ENCODE peak calls at places on chromosomes 7 and 10, in four cellular contexts. J is H7, U is GM23248, B is astrocyte of the cerebellum. M is an unnamed sample.

GRCh38 chr10:78931333-78932083 is 137.3 kb upstream of the ZMIZ1 start:
- DNase-seq in J (peak), U (peak), B (peak), M (peak)

GRCh38 chr10:86284355-86285105 is 82.1 kb downstream of the GRID1 start:
- DNase-seq in J (no peak), U (no peak), B (no peak), M (no peak)

GRCh38 chr10:130767116-130767730 is 544.3 kb downstream of the TCERG1L start:
- DNase-seq in J (no peak), U (no peak), B (no peak), M (no peak)

GRCh38 chr7:124462249-124462648 is 303.3 kb downstream of the GPR37 start:
- DNase-seq in J (no peak), U (no peak), B (no peak), M (peak)

GRCh38 chr7:94059747-94060146 is 55.6 kb upstream of the BET1 start:
- DNase-seq in J (no peak), U (peak), B (no peak), M (peak)

GRCh38 chr7:102234801-102235550 is 51.7 kb upstream of the SH2B2 start:
- DNase-seq in J (no peak), U (no peak), B (no peak), M (no peak)

GRCh38 chr10:77575271-77576006 is 62.2 kb downstream of the KCNMA1 start:
- DNase-seq in J (no peak), U (no peak), B (no peak), M (no peak)

GRCh38 chr10:77245953-77246352 is 391.7 kb downstream of the KCNMA1 start:
- DNase-seq in J (no peak), U (peak), B (no peak), M (peak)

GRCh38 chr7:121442845-121443244 is 46.7 kb upstream of the FAM3C start:
- DNase-seq in J (peak), U (no peak), B (no peak), M (no peak)

GRCh38 chr7:71735961-71736556 is 604.1 kb downstream of the GALNT17 start:
- DNase-seq in J (peak), U (peak), B (peak), M (peak)

GRCh38 chr7:127897704-127898454 is 133.4 kb downstream of the LRRC4 start:
- DNase-seq in J (no peak), U (peak), B (no peak), M (no peak)

GRCh38 chr7:158495780-158496179 is 91.8 kb downstream of the PTPRN2 start:
- DNase-seq in J (peak), U (peak), B (no peak), M (no peak)

DNA sequence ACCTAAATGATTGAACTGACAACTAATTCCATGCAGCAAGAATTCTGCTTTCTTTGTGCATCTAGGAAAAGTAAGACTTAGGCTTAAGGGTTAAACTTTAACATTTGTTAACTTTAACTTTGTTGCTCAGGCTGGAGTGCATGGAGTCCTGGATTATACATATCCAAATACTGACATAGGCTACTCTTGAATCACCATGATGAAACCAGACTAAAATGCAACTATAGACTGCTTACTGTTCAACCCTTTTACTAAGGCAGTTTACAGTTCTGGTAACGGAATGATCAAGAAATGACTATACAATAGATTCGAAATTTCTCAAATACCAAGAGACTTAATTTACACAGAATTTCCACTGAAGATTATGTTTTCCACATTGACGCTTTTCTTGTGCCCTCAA is 52.0 kb downstream of the PUS7 start:
- DNase-seq in J (no peak), U (no peak), B (no peak), M (no peak)
- H3K4me3 ChIP-seq in J (no peak), U (no peak), B (no peak), M (no peak)

DNA sequence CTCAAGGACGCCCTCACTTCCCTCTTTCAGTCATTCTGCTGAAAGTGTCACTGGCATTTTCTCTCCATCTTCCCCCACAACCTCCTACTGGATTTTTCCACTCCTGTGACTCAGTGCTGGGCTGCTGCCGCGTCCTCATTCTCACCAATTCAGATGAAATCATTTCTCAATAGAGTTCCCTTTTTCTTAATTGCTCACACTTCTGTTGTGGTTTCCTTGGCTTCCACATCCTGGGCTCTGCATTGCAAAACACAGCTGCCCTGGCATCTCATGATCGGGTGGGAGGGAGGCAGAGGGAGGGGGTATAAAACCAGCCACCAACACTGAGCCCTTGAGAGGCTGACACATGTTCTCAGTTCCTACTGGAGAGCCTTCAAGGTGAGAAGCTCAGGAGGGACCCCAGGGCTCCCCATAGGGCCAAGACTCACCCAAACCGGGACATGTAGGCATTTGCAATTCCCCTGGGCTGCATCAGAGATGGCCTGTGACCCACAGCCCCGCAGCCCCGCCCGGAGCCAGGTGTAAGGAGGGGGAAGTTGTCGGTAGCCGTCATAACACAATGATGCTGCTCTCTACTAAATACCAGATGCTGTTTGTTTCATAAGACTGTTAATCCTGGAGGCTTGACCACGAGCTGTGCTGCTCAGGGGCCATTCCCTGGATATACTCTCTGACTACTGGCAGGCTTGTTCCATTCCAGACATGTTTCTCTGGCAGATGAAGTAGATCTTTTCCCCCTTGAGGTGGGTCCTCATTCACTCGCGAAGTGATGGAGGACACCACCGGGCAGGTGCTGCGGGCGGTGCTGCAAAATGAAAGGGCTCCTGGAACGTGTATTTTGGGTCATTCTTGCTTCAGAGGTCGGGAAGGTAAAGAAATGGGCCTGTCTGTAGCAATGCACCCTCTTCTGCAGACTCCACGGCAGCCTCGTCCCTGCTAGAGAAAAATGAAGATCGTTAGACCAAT is 61.3 kb downstream of the MKI67 start:
- DNase-seq in J (no peak), U (peak), B (peak), M (peak)
- H3K4me3 ChIP-seq in J (no peak), U (peak), B (no peak), M (no peak)

GRCh38 chr10:102500621-102501149 is 1.8 kb downstream of the ACTR1A start:
- DNase-seq in J (no peak), U (no peak), B (no peak), M (no peak)
- H3K4me3 ChIP-seq in J (no peak), U (peak), B (no peak), M (no peak)

GRCh38 chr7:157043745-157044144 is 33.3 kb upstream of the MNX1 start:
- DNase-seq in J (no peak), U (peak), B (no peak), M (peak)

GRCh38 chr7:157046681-157047080 is 36.2 kb upstream of the MNX1 start:
- DNase-seq in J (no peak), U (peak), B (peak), M (peak)

GRCh38 chr7:157044943-157045660 is 34.6 kb upstream of the MNX1 start:
- DNase-seq in J (no peak), U (no peak), B (no peak), M (no peak)

GRCh38 chr7:157041514-157042277 is 31.2 kb upstream of the MNX1 start:
- DNase-seq in J (no peak), U (no peak), B (no peak), M (no peak)

DNA sequence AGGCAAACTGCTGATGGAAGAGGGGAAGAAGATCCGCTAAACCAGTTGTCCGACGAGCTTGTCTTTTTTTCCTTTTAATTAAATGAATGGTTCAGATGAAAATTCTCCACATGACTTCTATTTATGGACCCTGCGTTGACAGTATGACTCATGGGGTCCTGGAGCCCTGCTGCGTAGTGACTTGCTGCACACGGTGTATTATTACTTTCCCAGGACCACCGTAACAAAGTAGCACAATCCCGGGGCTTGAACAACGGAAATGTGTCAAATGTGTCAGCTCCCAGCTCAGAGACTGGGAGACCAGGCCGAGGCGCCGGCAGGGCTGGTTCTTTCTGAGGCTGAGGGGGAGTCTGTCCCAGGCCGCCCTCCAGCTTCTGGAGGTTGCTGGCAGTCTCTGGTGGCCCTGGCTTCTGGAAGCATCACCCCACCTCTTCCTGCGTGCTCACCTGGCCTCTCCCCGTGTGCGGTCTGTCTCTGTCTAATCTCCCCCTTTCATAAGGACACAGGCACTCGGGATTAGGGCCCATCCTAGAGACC is 33.8 kb upstream of the MNX1 start:
- DNase-seq in J (no peak), U (peak), B (no peak), M (no peak)
- H3K4me3 ChIP-seq in J (no peak), U (peak), B (no peak), M (no peak)

GRCh38 chr7:41730668-41731067 is 27.8 kb upstream of the INHBA start:
- DNase-seq in J (no peak), U (no peak), B (no peak), M (no peak)

GRCh38 chr7:41731486-41732278 is 28.8 kb upstream of the INHBA start:
- DNase-seq in J (no peak), U (no peak), B (no peak), M (no peak)

GRCh38 chr7:41733063-41733398 is 30.1 kb upstream of the INHBA start:
- DNase-seq in J (no peak), U (peak), B (no peak), M (peak)

GRCh38 chr7:41732279-41733062 is 29.6 kb upstream of the INHBA start:
- DNase-seq in J (no peak), U (peak), B (no peak), M (peak)
- H3K4me3 ChIP-seq in J (no peak), U (no peak), B (no peak), M (no peak)

GRCh38 chr7:113639221-113639620 is 279.6 kb downstream of the PPP1R3A start:
- DNase-seq in J (no peak), U (no peak), B (no peak), M (no peak)
- H3K4me3 ChIP-seq in J (no peak), U (no peak), B (no peak), M (no peak)

DNA sequence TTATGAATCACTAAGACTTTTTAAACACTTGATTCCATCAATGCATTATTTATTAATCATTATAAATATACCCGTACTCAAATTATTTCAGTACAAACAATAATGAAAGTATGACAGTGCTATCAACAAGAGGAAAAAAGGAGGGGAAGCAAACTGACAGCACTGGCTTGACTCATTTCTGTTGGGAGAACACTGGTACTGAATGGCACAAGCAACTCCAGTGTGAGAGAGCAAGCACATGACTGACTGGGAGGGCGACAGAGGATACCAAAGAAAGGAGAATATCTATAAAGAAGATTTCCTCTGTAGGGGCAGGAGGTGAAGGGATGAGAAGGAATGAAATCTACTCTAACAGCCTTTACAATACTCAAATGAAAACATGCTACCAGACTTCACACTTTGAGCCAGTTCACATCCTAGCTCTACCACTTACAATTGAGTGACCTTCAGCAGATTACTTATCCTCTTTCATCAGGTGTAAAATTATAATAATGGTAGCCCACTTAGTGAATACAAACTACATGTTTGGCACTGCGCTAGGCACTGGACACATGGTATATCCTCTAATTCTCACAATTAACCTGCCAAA is 1.5 kb downstream of the USP54 start:
- DNase-seq in J (peak), U (peak), B (no peak), M (no peak)
- H3K4me3 ChIP-seq in J (no peak), U (no peak), B (no peak), M (no peak)

DNA sequence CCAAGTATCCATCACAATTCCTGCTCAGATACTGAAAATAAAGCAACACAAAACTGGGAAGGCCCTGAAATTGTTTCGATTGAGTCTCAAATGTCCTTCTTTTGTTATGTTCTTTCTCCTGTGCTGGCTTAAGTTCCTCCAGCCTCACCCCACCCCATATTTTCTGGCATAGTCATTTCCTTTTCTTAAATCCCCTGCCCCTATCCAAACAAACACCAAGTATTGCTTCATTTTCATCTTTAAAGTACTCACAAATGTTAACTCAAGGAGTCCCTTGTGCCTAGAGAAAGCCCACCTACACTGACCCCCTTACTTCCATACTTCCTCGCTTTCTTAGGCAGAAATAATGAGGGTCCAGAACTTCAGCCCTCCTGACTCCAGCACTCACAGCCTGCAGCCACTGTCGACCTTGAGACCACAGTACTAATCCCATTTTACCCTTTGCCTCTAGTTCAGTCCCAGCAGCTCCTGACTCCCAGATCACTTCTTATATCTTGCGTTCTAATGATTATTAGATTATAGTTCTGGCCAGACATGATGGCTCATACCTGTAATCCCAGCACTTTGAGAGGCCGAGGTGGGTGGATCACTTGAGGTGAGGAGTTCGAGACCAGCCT is 73.2 kb upstream of the ST8SIA6 start:
- DNase-seq in J (no peak), U (peak), B (peak), M (peak)
- H3K4me3 ChIP-seq in J (no peak), U (peak), B (no peak), M (no peak)

M was measured in AG10803.